ENCODE peak calls at places on chromosomes 6 and 20, in five cellular contexts. S, I, W, Y and G are unnamed samples. For H3K27me3, the result is how much of the 10 kb centered on the place peaks cover.

GRCh38 chr20:17700637-17701036 is 871 bp downstream of the BANF2 start:
- DNase-seq in I (no peak), S (no peak), Y (no peak), W (no peak), G (no peak)

GRCh38 chr6:22804620-22805271 is 235.4 kb downstream of the HDGFL1 start:
- DNase-seq in S (no peak), Y (no peak), I (no peak), W (no peak), G (no peak)

GRCh38 chr6:56528412-56528841 is 114.3 kb downstream of the DST start:
- DNase-seq in W (no peak), S (peak), I (peak), Y (no peak), G (no peak)

GRCh38 chr20:20744170-20744725 is 31.8 kb upstream of the RALGAPA2 start:
- DNase-seq in W (no peak), Y (peak), I (no peak), S (no peak), G (no peak)

GRCh38 chr6:45171380-45171779 is 156.8 kb upstream of the RUNX2 start:
- DNase-seq in W (no peak), Y (no peak), S (no peak), I (no peak), G (no peak)

GRCh38 chr6:41200296-41200900 is 551 bp downstream of the TREML2 start:
- DNase-seq in Y (no peak), S (no peak), W (peak), I (no peak), G (no peak)

GRCh38 chr6:111714403-111715270 is 109.0 kb upstream of the TRAF3IP2 start:
- DNase-seq in I (no peak), Y (no peak), W (no peak), S (no peak), G (no peak)

GRCh38 chr20:46850416-46850815 is 44.2 kb upstream of the EYA2 start:
- DNase-seq in W (no peak), Y (no peak), I (no peak), S (no peak), G (no peak)

GRCh38 chr6:130848945-130849344 is 21.7 kb downstream of the SMLR1 start:
- DNase-seq in S (no peak), I (no peak), Y (no peak), W (no peak), G (no peak)

GRCh38 chr20:46767127-46767761 is 57.8 kb downstream of the SLC2A10 start:
- DNase-seq in S (no peak), Y (peak), I (peak), W (peak), G (no peak)

GRCh38 chr20:63702036-63702665 is 5.6 kb downstream of the ARFRP1 start:
- DNase-seq in W (no peak), Y (no peak), I (no peak), S (no peak), G (no peak)
- H2AFZ ChIP-seq in W (no peak), Y (no peak), I (no peak), S (no peak), G (no peak)

GRCh38 chr6:37170273-37171140 is 555 bp downstream of the PIM1 start:
- DNase-seq in I (peak), W (peak), Y (no peak), S (no peak), G (no peak)
- TF ChIP-seq CTCF in I (peak), W (peak), Y (peak), S (no peak), G (peak)

GRCh38 chr6:92848459-92848858 is 570.9 kb downstream of the EPHA7 start:
- DNase-seq in Y (no peak), W (no peak), I (no peak), S (no peak), G (no peak)
- H3K27me3 ChIP-seq in Y (under half), W (under half), I (under half), S (under half), G (under half)

GRCh38 chr6:11953641-11954040 is 58.5 kb upstream of the HIVEP1 start:
- DNase-seq in Y (no peak), W (no peak), I (no peak), S (no peak), G (no peak)
- H2AFZ ChIP-seq in Y (no peak), W (peak), I (no peak), S (peak), G (no peak)

DNA sequence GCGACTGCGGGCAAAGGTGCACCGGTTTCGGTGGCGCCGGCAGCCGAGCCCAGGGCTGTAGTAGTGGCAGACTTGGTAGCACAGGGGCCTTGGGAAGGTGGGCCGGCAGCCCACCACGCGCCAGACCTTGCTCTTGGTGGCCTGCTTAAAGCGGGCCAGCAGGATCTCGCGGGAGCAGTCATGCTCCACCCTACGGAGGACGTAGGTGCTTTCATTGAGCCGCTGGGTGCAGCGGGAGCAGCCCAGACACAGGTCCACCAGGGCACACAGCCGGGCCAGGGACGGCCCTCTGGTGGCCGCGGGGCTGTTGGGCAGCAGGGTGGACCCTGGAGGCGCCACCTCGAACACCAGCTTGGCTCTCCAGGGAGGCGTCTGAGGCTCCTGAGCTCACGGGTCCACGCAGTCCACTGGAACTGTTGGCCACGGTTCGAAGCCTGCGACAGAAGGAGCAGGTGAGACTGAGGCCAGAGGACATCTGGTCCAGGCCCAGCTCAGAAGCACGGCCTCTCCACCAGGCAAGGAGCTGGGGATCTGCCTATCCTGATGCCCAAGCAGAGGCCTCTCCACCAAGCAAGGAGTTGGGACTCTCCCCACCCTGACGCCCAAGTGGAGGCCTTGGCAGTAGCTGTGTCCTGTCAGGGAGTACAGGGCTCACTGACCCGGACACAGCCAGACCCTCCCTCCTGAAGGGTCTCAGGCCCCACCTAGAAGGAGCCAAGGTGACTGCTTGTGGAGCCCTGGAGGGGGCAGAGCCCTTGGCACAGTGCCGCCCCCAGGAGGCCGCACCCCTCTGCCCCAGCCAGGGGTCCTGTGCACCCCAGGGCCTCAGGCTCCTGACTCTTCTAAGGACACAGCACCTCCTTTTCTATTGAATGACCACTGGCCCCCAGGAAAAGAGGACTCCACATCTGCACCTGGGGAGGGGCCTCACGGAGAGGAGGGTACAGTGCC is 976 bp downstream of the HELZ2 start:
- DNase-seq in S (no peak), Y (peak), I (peak), W (no peak), G (no peak)
- TF ChIP-seq CTCF in S (no peak), Y (peak), I (peak), W (peak), G (peak)

GRCh38 chr20:676315-676937 is 824 bp upstream of the SCRT2 start:
- DNase-seq in W (peak), I (no peak), Y (no peak), S (no peak), G (no peak)
- H3K27me3 ChIP-seq in W (under half), I (half or more), Y (under half), S (under half), G (half or more)

GRCh38 chr6:128557086-128557485 is 36.7 kb upstream of the PTPRK start:
- DNase-seq in I (no peak), Y (no peak), W (no peak), S (peak), G (no peak)
- H2AFZ ChIP-seq in I (no peak), Y (no peak), W (no peak), S (no peak), G (no peak)

GRCh38 chr20:7285918-7286556 is 518.6 kb downstream of the BMP2 start:
- DNase-seq in S (peak), W (peak), Y (peak), I (peak), G (peak)
- TF ChIP-seq CTCF in S (peak), W (peak), Y (peak), I (peak), G (peak)

DNA sequence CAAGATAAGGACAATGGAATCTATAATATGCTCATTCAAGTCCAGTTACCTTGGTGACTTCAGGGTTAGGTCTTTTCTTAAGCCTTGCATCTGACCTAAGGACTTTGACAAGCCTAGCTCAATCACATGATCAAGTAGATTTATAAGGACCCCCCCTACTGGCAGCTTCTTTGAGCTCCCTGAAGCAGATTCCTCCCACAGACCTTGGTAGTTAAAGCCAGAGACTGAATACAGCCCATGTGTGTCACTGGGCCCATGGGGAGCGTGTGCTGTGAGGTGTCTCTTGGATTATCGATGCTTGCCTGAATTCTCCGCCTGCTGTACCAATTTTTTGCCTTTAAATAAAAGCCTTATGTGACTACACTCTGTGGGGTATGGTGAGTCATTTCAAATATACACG is 372.7 kb upstream of the RGS17 start:
- DNase-seq in W (peak), I (peak), Y (peak), S (no peak), G (no peak)
- H3K27me3 ChIP-seq in W (under half), I (under half), Y (under half), S (under half), G (under half)

GRCh38 chr20:51768759-51769517 is 748 bp upstream of the ATP9A start:
- DNase-seq in S (no peak), I (no peak), W (no peak), Y (no peak), G (no peak)
- H2AFZ ChIP-seq in S (peak), I (peak), W (no peak), Y (no peak), G (no peak)